ENCODE peak calls at places on chromosomes 6 and 20, in ten cellular contexts. One of them, this sample, is unnamed.
A peak's percentile ranks its signal among the peaks of the same experiment; 100 is the strongest.

GRCh38 chr20:44279228-44279627 is 31.8 kb downstream of the FITM2 start:
- DNase-seq in GM10248: no peak
- DNase-seq in K562: no peak
- DNase-seq in WERI-Rb-1: no peak
- DNase-seq in cardiac fibroblast: peak; percentile 53
- DNase-seq in fibroblast of pulmonary artery: peak; percentile 55
- DNase-seq in OCI-LY7: no peak
- DNase-seq in osteocyte: no peak
- DNase-seq in AG09319: peak; percentile 8
- DNase-seq in CD4-positive, alpha-beta T cell: no peak
- DNase-seq in this sample: no peak

GRCh38 chr20:62500237-62500864 is 24.6 kb upstream of the GATA5 start:
- DNase-seq in osteocyte: no peak
- DNase-seq in AG09319: peak; percentile 4
- DNase-seq in cardiac fibroblast: peak; percentile 57
- DNase-seq in CD4-positive, alpha-beta T cell: peak; percentile 79
- DNase-seq in K562: peak; percentile 88
- DNase-seq in GM10248: peak; percentile 85
- DNase-seq in OCI-LY7: peak; percentile 73
- DNase-seq in fibroblast of pulmonary artery: peak; percentile 54
- DNase-seq in WERI-Rb-1: peak; percentile 84
- DNase-seq in this sample: peak; percentile 87

GRCh38 chr6:16200231-16200941 is 38.0 kb upstream of the GMPR start:
- DNase-seq in fibroblast of pulmonary artery: peak; percentile 8
- DNase-seq in WERI-Rb-1: no peak
- DNase-seq in OCI-LY7: no peak
- DNase-seq in GM10248: no peak
- DNase-seq in K562: no peak
- DNase-seq in osteocyte: peak; percentile 56
- DNase-seq in cardiac fibroblast: peak; percentile 9
- DNase-seq in CD4-positive, alpha-beta T cell: no peak
- DNase-seq in AG09319: peak; percentile 37
- DNase-seq in this sample: no peak

GRCh38 chr20:50982372-50982771 is 23.8 kb downstream of the MOCS3 start:
- DNase-seq in GM10248: no peak
- DNase-seq in K562: no peak
- DNase-seq in WERI-Rb-1: no peak
- DNase-seq in osteocyte: no peak
- DNase-seq in fibroblast of pulmonary artery: peak; percentile 51
- DNase-seq in OCI-LY7: no peak
- DNase-seq in cardiac fibroblast: peak; percentile 63
- DNase-seq in CD4-positive, alpha-beta T cell: no peak
- DNase-seq in AG09319: peak; percentile 38
- DNase-seq in this sample: no peak

GRCh38 chr6:155670655-155671054 is 215.0 kb upstream of the NOX3 start:
- DNase-seq in K562: no peak
- DNase-seq in WERI-Rb-1: no peak
- DNase-seq in cardiac fibroblast: no peak
- DNase-seq in GM10248: no peak
- DNase-seq in AG09319: no peak
- DNase-seq in fibroblast of pulmonary artery: no peak
- DNase-seq in osteocyte: no peak
- DNase-seq in OCI-LY7: no peak
- DNase-seq in CD4-positive, alpha-beta T cell: no peak
- DNase-seq in this sample: no peak

GRCh38 chr20:52178691-52179090 is 12.9 kb downstream of the ZFP64 start:
- DNase-seq in OCI-LY7: no peak
- DNase-seq in AG09319: no peak
- DNase-seq in K562: no peak
- DNase-seq in WERI-Rb-1: no peak
- DNase-seq in CD4-positive, alpha-beta T cell: no peak
- DNase-seq in fibroblast of pulmonary artery: no peak
- DNase-seq in GM10248: no peak
- DNase-seq in cardiac fibroblast: no peak
- DNase-seq in osteocyte: no peak
- DNase-seq in this sample: no peak

GRCh38 chr20:50635676-50636600 is 55.4 kb downstream of the RIPOR3 start:
- DNase-seq in WERI-Rb-1: peak; percentile 51
- DNase-seq in K562: peak; percentile 94
- DNase-seq in CD4-positive, alpha-beta T cell: peak; percentile 26
- DNase-seq in fibroblast of pulmonary artery: peak; percentile 82
- DNase-seq in osteocyte: peak; percentile 89
- DNase-seq in GM10248: peak; percentile 81
- DNase-seq in cardiac fibroblast: peak; percentile 75
- DNase-seq in AG09319: no peak
- DNase-seq in OCI-LY7: peak; percentile 59
- DNase-seq in this sample: peak; percentile 84

GRCh38 chr6:154928325-154928922 is 66.7 kb upstream of the TIAM2 start:
- DNase-seq in OCI-LY7: peak; percentile 80
- DNase-seq in AG09319: peak; percentile 40
- DNase-seq in WERI-Rb-1: peak; percentile 74
- DNase-seq in osteocyte: no peak
- DNase-seq in GM10248: peak; percentile 73
- DNase-seq in cardiac fibroblast: peak; percentile 81
- DNase-seq in fibroblast of pulmonary artery: peak; percentile 82
- DNase-seq in CD4-positive, alpha-beta T cell: peak; percentile 44
- DNase-seq in K562: peak; percentile 76
- DNase-seq in this sample: peak; percentile 71

GRCh38 chr20:31837896-31838397 is 7.5 kb downstream of the FOXS1 start:
- DNase-seq in AG09319: no peak
- DNase-seq in WERI-Rb-1: no peak
- DNase-seq in fibroblast of pulmonary artery: peak; percentile 54
- DNase-seq in GM10248: no peak
- DNase-seq in CD4-positive, alpha-beta T cell: no peak
- DNase-seq in K562: peak; percentile 31
- DNase-seq in OCI-LY7: no peak
- DNase-seq in osteocyte: no peak
- DNase-seq in cardiac fibroblast: peak; percentile 46
- DNase-seq in this sample: no peak

GRCh38 chr20:62725596-62726268 is 17.1 kb downstream of the NTSR1 start:
- DNase-seq in fibroblast of pulmonary artery: no peak
- DNase-seq in CD4-positive, alpha-beta T cell: no peak
- DNase-seq in K562: no peak
- DNase-seq in AG09319: no peak
- DNase-seq in osteocyte: no peak
- DNase-seq in GM10248: no peak
- DNase-seq in WERI-Rb-1: no peak
- DNase-seq in cardiac fibroblast: no peak
- DNase-seq in OCI-LY7: no peak
- DNase-seq in this sample: no peak

GRCh38 chr6:37093728-37094069 is 76.3 kb upstream of the PIM1 start:
- DNase-seq in K562: no peak
- DNase-seq in GM10248: no peak
- DNase-seq in AG09319: no peak
- DNase-seq in fibroblast of pulmonary artery: no peak
- DNase-seq in osteocyte: no peak
- DNase-seq in CD4-positive, alpha-beta T cell: no peak
- DNase-seq in WERI-Rb-1: no peak
- DNase-seq in cardiac fibroblast: no peak
- DNase-seq in OCI-LY7: no peak
- DNase-seq in this sample: no peak

DNA sequence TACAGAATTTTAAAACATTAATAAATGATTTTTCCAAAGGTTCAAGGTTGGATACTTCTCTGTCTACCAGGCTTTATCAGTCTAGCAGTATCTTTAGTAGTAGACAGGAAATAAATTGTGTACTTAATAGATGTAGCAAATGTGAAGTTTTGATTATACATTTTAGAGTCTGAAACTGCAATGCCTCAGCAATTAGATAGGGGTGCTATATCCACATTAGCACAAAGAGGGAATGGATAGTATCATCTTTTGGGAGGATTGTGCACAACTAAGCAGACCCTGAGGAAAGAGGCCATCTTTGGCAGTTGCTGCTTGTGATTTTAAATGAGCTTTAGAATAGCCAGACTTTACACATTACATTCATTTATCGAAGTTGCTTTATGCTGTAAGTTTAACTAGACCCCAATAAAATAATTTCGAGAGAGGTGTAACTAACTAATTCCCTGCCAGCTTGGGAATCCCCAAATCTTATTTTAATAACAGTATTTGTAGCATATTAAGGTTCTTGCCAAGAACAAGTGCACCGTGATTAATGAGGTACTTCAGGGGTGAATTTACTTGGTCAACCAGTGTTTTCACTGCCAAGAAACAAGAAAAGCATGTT is 2.8 kb downstream of the KCNQ5 start:
- DNase-seq in osteocyte: no peak
- DNase-seq in fibroblast of pulmonary artery: peak; percentile 46
- DNase-seq in CD4-positive, alpha-beta T cell: no peak
- DNase-seq in AG09319: no peak
- DNase-seq in cardiac fibroblast: peak; percentile 35
- DNase-seq in K562: peak; percentile 47
- DNase-seq in WERI-Rb-1: no peak
- DNase-seq in GM10248: peak; percentile 19
- DNase-seq in OCI-LY7: peak; percentile 80
- DNase-seq in this sample: no peak
- TF ChIP-seq CTCF in osteocyte: peak; percentile 66
- TF ChIP-seq CTCF in fibroblast of pulmonary artery: peak; percentile 86
- TF ChIP-seq CTCF in CD4-positive, alpha-beta T cell: peak; percentile 59
- TF ChIP-seq CTCF in AG09319: peak; percentile 62
- TF ChIP-seq CTCF in cardiac fibroblast: peak; percentile 71
- TF ChIP-seq CTCF in K562: peak; percentile 39
- TF ChIP-seq CTCF in WERI-Rb-1: peak; percentile 49
- TF ChIP-seq CTCF in GM10248: peak; percentile 48
- TF ChIP-seq CTCF in OCI-LY7: peak; percentile 94
- TF ChIP-seq CTCF in this sample: peak; percentile 60

GRCh38 chr6:40763001-40763400 is 175.8 kb upstream of the LRFN2 start:
- DNase-seq in AG09319: no peak
- DNase-seq in osteocyte: no peak
- DNase-seq in OCI-LY7: no peak
- DNase-seq in K562: no peak
- DNase-seq in cardiac fibroblast: no peak
- DNase-seq in WERI-Rb-1: no peak
- DNase-seq in CD4-positive, alpha-beta T cell: no peak
- DNase-seq in fibroblast of pulmonary artery: no peak
- DNase-seq in GM10248: no peak
- DNase-seq in this sample: no peak
- TF ChIP-seq CTCF in AG09319: no peak
- TF ChIP-seq CTCF in osteocyte: no peak
- TF ChIP-seq CTCF in OCI-LY7: no peak
- TF ChIP-seq CTCF in K562: no peak
- TF ChIP-seq CTCF in cardiac fibroblast: no peak
- TF ChIP-seq CTCF in WERI-Rb-1: no peak
- TF ChIP-seq CTCF in CD4-positive, alpha-beta T cell: no peak
- TF ChIP-seq CTCF in fibroblast of pulmonary artery: no peak
- TF ChIP-seq CTCF in GM10248: no peak
- TF ChIP-seq CTCF in this sample: no peak

GRCh38 chr6:12034831-12035230 is 22.7 kb downstream of the HIVEP1 start:
- DNase-seq in CD4-positive, alpha-beta T cell: no peak
- DNase-seq in fibroblast of pulmonary artery: peak; percentile 25
- DNase-seq in osteocyte: no peak
- DNase-seq in GM10248: no peak
- DNase-seq in WERI-Rb-1: no peak
- DNase-seq in K562: no peak
- DNase-seq in cardiac fibroblast: no peak
- DNase-seq in AG09319: no peak
- DNase-seq in OCI-LY7: no peak
- DNase-seq in this sample: no peak

GRCh38 chr6:12034349-12034748 is 22.2 kb downstream of the HIVEP1 start:
- DNase-seq in fibroblast of pulmonary artery: no peak
- DNase-seq in osteocyte: no peak
- DNase-seq in K562: no peak
- DNase-seq in AG09319: no peak
- DNase-seq in CD4-positive, alpha-beta T cell: no peak
- DNase-seq in OCI-LY7: no peak
- DNase-seq in cardiac fibroblast: no peak
- DNase-seq in WERI-Rb-1: no peak
- DNase-seq in GM10248: no peak
- DNase-seq in this sample: no peak

GRCh38 chr6:12037803-12038202 is 25.7 kb downstream of the HIVEP1 start:
- DNase-seq in CD4-positive, alpha-beta T cell: no peak
- DNase-seq in cardiac fibroblast: no peak
- DNase-seq in AG09319: no peak
- DNase-seq in GM10248: no peak
- DNase-seq in OCI-LY7: peak; percentile 24
- DNase-seq in K562: no peak
- DNase-seq in osteocyte: no peak
- DNase-seq in WERI-Rb-1: no peak
- DNase-seq in fibroblast of pulmonary artery: no peak
- DNase-seq in this sample: no peak

GRCh38 chr6:12036766-12037165 is 24.7 kb downstream of the HIVEP1 start:
- DNase-seq in K562: no peak
- DNase-seq in AG09319: no peak
- DNase-seq in CD4-positive, alpha-beta T cell: no peak
- DNase-seq in osteocyte: no peak
- DNase-seq in fibroblast of pulmonary artery: no peak
- DNase-seq in OCI-LY7: no peak
- DNase-seq in GM10248: no peak
- DNase-seq in WERI-Rb-1: no peak
- DNase-seq in cardiac fibroblast: no peak
- DNase-seq in this sample: no peak

GRCh38 chr6:12039540-12040459 is 27.7 kb downstream of the HIVEP1 start:
- DNase-seq in GM10248: no peak
- DNase-seq in cardiac fibroblast: no peak
- DNase-seq in AG09319: no peak
- DNase-seq in CD4-positive, alpha-beta T cell: no peak
- DNase-seq in fibroblast of pulmonary artery: no peak
- DNase-seq in osteocyte: no peak
- DNase-seq in K562: no peak
- DNase-seq in WERI-Rb-1: no peak
- DNase-seq in OCI-LY7: no peak
- DNase-seq in this sample: no peak
- TF ChIP-seq CTCF in GM10248: no peak
- TF ChIP-seq CTCF in cardiac fibroblast: no peak
- TF ChIP-seq CTCF in AG09319: no peak
- TF ChIP-seq CTCF in CD4-positive, alpha-beta T cell: no peak
- TF ChIP-seq CTCF in fibroblast of pulmonary artery: no peak
- TF ChIP-seq CTCF in osteocyte: peak; percentile 27
- TF ChIP-seq CTCF in K562: no peak
- TF ChIP-seq CTCF in WERI-Rb-1: no peak
- TF ChIP-seq CTCF in OCI-LY7: peak; percentile 50
- TF ChIP-seq CTCF in this sample: no peak

GRCh38 chr6:114740547-114740946 is 397.7 kb upstream of the HS3ST5 start:
- DNase-seq in osteocyte: no peak
- DNase-seq in OCI-LY7: no peak
- DNase-seq in K562: no peak
- DNase-seq in fibroblast of pulmonary artery: no peak
- DNase-seq in AG09319: no peak
- DNase-seq in GM10248: no peak
- DNase-seq in CD4-positive, alpha-beta T cell: no peak
- DNase-seq in WERI-Rb-1: no peak
- DNase-seq in cardiac fibroblast: no peak
- DNase-seq in this sample: no peak

GRCh38 chr6:114735118-114735730 is 392.4 kb upstream of the HS3ST5 start:
- DNase-seq in WERI-Rb-1: no peak
- DNase-seq in AG09319: no peak
- DNase-seq in OCI-LY7: no peak
- DNase-seq in CD4-positive, alpha-beta T cell: no peak
- DNase-seq in GM10248: no peak
- DNase-seq in K562: no peak
- DNase-seq in fibroblast of pulmonary artery: no peak
- DNase-seq in osteocyte: no peak
- DNase-seq in cardiac fibroblast: no peak
- DNase-seq in this sample: no peak

DNA sequence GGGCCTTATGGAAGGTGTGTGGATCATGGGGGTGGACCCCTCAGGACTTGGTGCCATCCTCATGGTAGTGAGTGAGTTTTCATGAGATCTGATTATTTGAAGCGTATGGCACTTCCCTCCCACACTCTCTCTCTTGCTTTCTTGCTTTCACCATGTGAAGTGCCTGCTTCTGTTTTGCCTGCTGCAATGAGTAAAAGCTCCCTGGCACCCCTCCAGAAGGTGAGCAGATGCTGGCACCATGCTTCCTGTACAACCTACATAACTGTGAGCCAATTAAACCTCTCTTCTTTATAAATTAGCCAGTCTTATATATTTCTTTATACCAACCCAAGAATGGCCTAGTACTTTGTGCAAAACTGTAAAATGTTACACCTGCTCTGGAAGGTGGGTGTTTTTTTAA is 396.8 kb upstream of the HS3ST5 start:
- DNase-seq in AG09319: no peak
- DNase-seq in K562: no peak
- DNase-seq in osteocyte: no peak
- DNase-seq in WERI-Rb-1: no peak
- DNase-seq in cardiac fibroblast: no peak
- DNase-seq in CD4-positive, alpha-beta T cell: no peak
- DNase-seq in fibroblast of pulmonary artery: no peak
- DNase-seq in OCI-LY7: no peak
- DNase-seq in GM10248: no peak
- DNase-seq in this sample: no peak
- TF ChIP-seq CTCF in AG09319: no peak
- TF ChIP-seq CTCF in K562: no peak
- TF ChIP-seq CTCF in osteocyte: no peak
- TF ChIP-seq CTCF in WERI-Rb-1: no peak
- TF ChIP-seq CTCF in cardiac fibroblast: no peak
- TF ChIP-seq CTCF in CD4-positive, alpha-beta T cell: no peak
- TF ChIP-seq CTCF in fibroblast of pulmonary artery: no peak
- TF ChIP-seq CTCF in OCI-LY7: no peak
- TF ChIP-seq CTCF in GM10248: no peak
- TF ChIP-seq CTCF in this sample: no peak

This sample was measured in GM13977.